ENCODE peak calls at places on chromosomes 6 and 20, in four cellular contexts. K is brain microvascular endothelial cell; S is NCI-H2029 treated with DMSO at 0.1 percent for 48 hours; E is activated CD4-positive, alpha-beta T cell treated with anti-CD3 and anti-CD28 coated beads, Interleukin-2, amount 50 U/mL, for 24 hours. T is an unnamed sample.

GRCh38 chr6:35192301-35192860 is 21.4 kb upstream of the SCUBE3 start:
- DNase-seq in E (no peak), S (no peak), K (no peak), T (no peak)

GRCh38 chr6:2558861-2559811 is 191.6 kb downstream of the MYLK4 start:
- DNase-seq in E (no peak), S (no peak), K (no peak), T (no peak)

GRCh38 chr6:166351715-166352285 is 9.5 kb upstream of the SFT2D1 start:
- DNase-seq in K (no peak), E (no peak), S (peak; percentile 9), T (no peak)

GRCh38 chr6:117136702-117137101 is 128.7 kb upstream of the VGLL2 start:
- DNase-seq in K (no peak), S (no peak), E (no peak), T (no peak)

GRCh38 chr6:6131492-6132109 is 124.9 kb upstream of the NRN1 start:
- DNase-seq in K (no peak), S (no peak), E (no peak), T (no peak)

GRCh38 chr6:92748131-92748530 is 671.2 kb downstream of the EPHA7 start:
- DNase-seq in K (no peak), S (no peak), E (no peak), T (no peak)

GRCh38 chr6:170265655-170266054 is 25.2 kb downstream of the DLL1 start:
- DNase-seq in K (no peak), S (peak; percentile 61), E (no peak), T (no peak)

GRCh38 chr6:111080713-111081112 is 6.6 kb upstream of the SLC16A10 start:
- DNase-seq in E (no peak), S (peak; percentile 68), K (no peak), T (no peak)

GRCh38 chr6:131976545-131977061 is 25.4 kb upstream of the CCN2 start:
- DNase-seq in S (no peak), E (no peak), K (peak; percentile 93), T (no peak)

GRCh38 chr6:80132942-80133517 is 26.6 kb downstream of the BCKDHB start:
- DNase-seq in S (peak; percentile 61), K (peak; percentile 81), E (peak; percentile 11), T (no peak)

GRCh38 chr6:39778581-39779270 is 13.4 kb upstream of the DAAM2 start:
- DNase-seq in K (no peak), S (no peak), E (no peak), T (no peak)

GRCh38 chr6:45786243-45786795 is 229.3 kb downstream of the CLIC5 start:
- DNase-seq in S (no peak), E (no peak), K (no peak), T (no peak)

GRCh38 chr6:157518399-157519250 is 137.6 kb downstream of the ZDHHC14 start:
- DNase-seq in K (no peak), E (no peak), S (no peak), T (no peak)

GRCh38 chr6:2688416-2689064 is 62.2 kb downstream of the MYLK4 start:
- DNase-seq in E (no peak), K (peak; percentile 92), S (no peak), T (no peak)

GRCh38 chr6:7912024-7912423 is 1.4 kb upstream of the TXNDC5 start:
- DNase-seq in K (no peak), S (no peak), E (no peak), T (no peak)

GRCh38 chr20:46568570-46569129 is 18.2 kb upstream of the OCSTAMP start:
- DNase-seq in K (peak; percentile 61), E (no peak), S (peak; percentile 89), T (no peak)

GRCh38 chr6:142960098-142960497 is 15.1 kb upstream of the HIVEP2 start:
- DNase-seq in K (peak; percentile 62), S (no peak), E (no peak), T (no peak)

GRCh38 chr6:137432054-137432545 is 62.1 kb downstream of the OLIG3 start:
- DNase-seq in E (no peak), K (no peak), S (no peak), T (no peak)

GRCh38 chr6:4895971-4896370 is 107.9 kb downstream of the RPP40 start:
- DNase-seq in K (no peak), S (no peak), E (no peak), T (no peak)

GRCh38 chr20:38692436-38693411 is 31.6 kb upstream of the SLC32A1 start:
- DNase-seq in S (no peak), E (peak; percentile 30), K (peak; percentile 71), T (no peak)

GRCh38 chr6:8392569-8392968 is 42.8 kb downstream of the SLC35B3 start:
- DNase-seq in S (no peak), K (no peak), E (no peak), T (no peak)

GRCh38 chr20:10573273-10573950 is 100.4 kb downstream of the JAG1 start:
- DNase-seq in S (no peak), K (no peak), E (no peak), T (no peak)

GRCh38 chr6:105994522-105995402 is 91.4 kb upstream of the PRDM1 start:
- DNase-seq in S (peak; percentile 23), E (peak; percentile 20), K (peak; percentile 37), T (no peak)

GRCh38 chr6:167328086-167328485 is 3.2 kb downstream of the TTLL2 start:
- DNase-seq in K (no peak), E (no peak), S (no peak), T (no peak)

GRCh38 chr6:7315684-7316366 is 2.8 kb upstream of the SSR1 start:
- DNase-seq in S (no peak), K (no peak), E (no peak), T (no peak)

GRCh38 chr6:93927731-93928130 is 508.4 kb upstream of the EPHA7 start:
- DNase-seq in S (no peak), E (no peak), K (no peak), T (no peak)

GRCh38 chr6:101883398-101883975 is 490.0 kb downstream of the GRIK2 start:
- DNase-seq in S (no peak), K (peak; percentile 15), E (no peak), T (no peak)

GRCh38 chr20:23187759-23188158 is 101.6 kb upstream of the CD93 start:
- DNase-seq in S (no peak), E (no peak), K (no peak), T (no peak)

T was measured in cortex of kidney.